ENCODE peak calls at places on chromosomes 2 and 18, in eight cellular contexts. One of them, this sample, is unnamed.
A peak's percentile ranks its signal among the peaks of the same experiment; 100 is the strongest.

GRCh38 chr2:237410949-237411635 is 2.9 kb downstream of the COL6A3 start:
- DNase-seq in heart right ventricle: no peak
- DNase-seq in breast epithelium: no peak
- DNase-seq in naive thymus-derived CD4-positive, alpha-beta T cell: no peak
- DNase-seq in esophagus squamous epithelium: no peak
- DNase-seq in PC-9: no peak
- DNase-seq in CD8-positive, alpha-beta memory T cell: no peak
- DNase-seq in fibroblast of lung: no peak
- DNase-seq in this sample: no peak

GRCh38 chr2:178417916-178418315 is 33.1 kb downstream of the PRKRA start:
- DNase-seq in naive thymus-derived CD4-positive, alpha-beta T cell: no peak
- DNase-seq in esophagus squamous epithelium: no peak
- DNase-seq in PC-9: no peak
- DNase-seq in fibroblast of lung: no peak
- DNase-seq in CD8-positive, alpha-beta memory T cell: no peak
- DNase-seq in breast epithelium: no peak
- DNase-seq in heart right ventricle: no peak
- DNase-seq in this sample: no peak

GRCh38 chr2:198731842-198732421 is 725.8 kb downstream of the SATB2 start:
- DNase-seq in esophagus squamous epithelium: no peak
- DNase-seq in CD8-positive, alpha-beta memory T cell: no peak
- DNase-seq in breast epithelium: no peak
- DNase-seq in PC-9: no peak
- DNase-seq in naive thymus-derived CD4-positive, alpha-beta T cell: no peak
- DNase-seq in heart right ventricle: no peak
- DNase-seq in fibroblast of lung: peak; percentile 15
- DNase-seq in this sample: no peak

GRCh38 chr2:151973901-151974199 is 125.0 kb downstream of the CACNB4 start:
- DNase-seq in heart right ventricle: no peak
- DNase-seq in esophagus squamous epithelium: no peak
- DNase-seq in fibroblast of lung: peak; percentile 65
- DNase-seq in breast epithelium: no peak
- DNase-seq in naive thymus-derived CD4-positive, alpha-beta T cell: no peak
- DNase-seq in PC-9: no peak
- DNase-seq in CD8-positive, alpha-beta memory T cell: no peak
- DNase-seq in this sample: no peak

GRCh38 chr2:221371347-221371746 is 200.8 kb downstream of the EPHA4 start:
- DNase-seq in PC-9: no peak
- DNase-seq in CD8-positive, alpha-beta memory T cell: no peak
- DNase-seq in heart right ventricle: no peak
- DNase-seq in esophagus squamous epithelium: no peak
- DNase-seq in naive thymus-derived CD4-positive, alpha-beta T cell: no peak
- DNase-seq in fibroblast of lung: no peak
- DNase-seq in breast epithelium: no peak
- DNase-seq in this sample: no peak

GRCh38 chr18:59881728-59882685 is 17.8 kb upstream of the PMAIP1 start:
- DNase-seq in naive thymus-derived CD4-positive, alpha-beta T cell: no peak
- DNase-seq in CD8-positive, alpha-beta memory T cell: no peak
- DNase-seq in esophagus squamous epithelium: no peak
- DNase-seq in heart right ventricle: no peak
- DNase-seq in PC-9: peak; percentile 50
- DNase-seq in breast epithelium: no peak
- DNase-seq in fibroblast of lung: peak; percentile 82
- DNase-seq in this sample: no peak

GRCh38 chr2:38127277-38127676 is 51.3 kb upstream of the CYP1B1 start:
- DNase-seq in fibroblast of lung: no peak
- DNase-seq in breast epithelium: no peak
- DNase-seq in CD8-positive, alpha-beta memory T cell: no peak
- DNase-seq in heart right ventricle: no peak
- DNase-seq in esophagus squamous epithelium: no peak
- DNase-seq in naive thymus-derived CD4-positive, alpha-beta T cell: no peak
- DNase-seq in PC-9: no peak
- DNase-seq in this sample: no peak

GRCh38 chr18:37496568-37496967 is 69.0 kb downstream of the CELF4 start:
- DNase-seq in fibroblast of lung: no peak
- DNase-seq in PC-9: no peak
- DNase-seq in esophagus squamous epithelium: no peak
- DNase-seq in CD8-positive, alpha-beta memory T cell: no peak
- DNase-seq in heart right ventricle: no peak
- DNase-seq in naive thymus-derived CD4-positive, alpha-beta T cell: no peak
- DNase-seq in breast epithelium: no peak
- DNase-seq in this sample: no peak

GRCh38 chr2:240236217-240237111 is 96.0 kb upstream of the OTOS start:
- DNase-seq in breast epithelium: peak; percentile 44
- DNase-seq in heart right ventricle: peak; percentile 80
- DNase-seq in fibroblast of lung: no peak
- DNase-seq in naive thymus-derived CD4-positive, alpha-beta T cell: no peak
- DNase-seq in CD8-positive, alpha-beta memory T cell: no peak
- DNase-seq in PC-9: no peak
- DNase-seq in esophagus squamous epithelium: no peak
- DNase-seq in this sample: no peak

GRCh38 chr2:163641986-163642385 is 93.8 kb downstream of the FIGN start:
- DNase-seq in CD8-positive, alpha-beta memory T cell: no peak
- DNase-seq in esophagus squamous epithelium: no peak
- DNase-seq in fibroblast of lung: peak; percentile 50
- DNase-seq in PC-9: no peak
- DNase-seq in breast epithelium: no peak
- DNase-seq in heart right ventricle: no peak
- DNase-seq in naive thymus-derived CD4-positive, alpha-beta T cell: no peak
- DNase-seq in this sample: no peak

GRCh38 chr2:128710242-128710641 is 391.6 kb upstream of the HS6ST1 start:
- DNase-seq in naive thymus-derived CD4-positive, alpha-beta T cell: no peak
- DNase-seq in breast epithelium: no peak
- DNase-seq in heart right ventricle: no peak
- DNase-seq in esophagus squamous epithelium: no peak
- DNase-seq in PC-9: no peak
- DNase-seq in fibroblast of lung: no peak
- DNase-seq in CD8-positive, alpha-beta memory T cell: no peak
- DNase-seq in this sample: no peak

GRCh38 chr2:28717339-28717758 is 34.3 kb upstream of the PPP1CB start:
- DNase-seq in heart right ventricle: peak; percentile 68
- DNase-seq in CD8-positive, alpha-beta memory T cell: no peak
- DNase-seq in breast epithelium: no peak
- DNase-seq in fibroblast of lung: peak; percentile 80
- DNase-seq in PC-9: peak; percentile 60
- DNase-seq in naive thymus-derived CD4-positive, alpha-beta T cell: no peak
- DNase-seq in esophagus squamous epithelium: peak; percentile 23
- DNase-seq in this sample: peak; percentile 47

GRCh38 chr2:232772540-232772939 is 3.8 kb downstream of the KCNJ13 start:
- DNase-seq in CD8-positive, alpha-beta memory T cell: no peak
- DNase-seq in heart right ventricle: no peak
- DNase-seq in PC-9: no peak
- DNase-seq in esophagus squamous epithelium: no peak
- DNase-seq in breast epithelium: no peak
- DNase-seq in fibroblast of lung: no peak
- DNase-seq in naive thymus-derived CD4-positive, alpha-beta T cell: no peak
- DNase-seq in this sample: no peak

GRCh38 chr2:213238753-213239591 is 45.3 kb upstream of the SPAG16 start:
- DNase-seq in fibroblast of lung: peak; percentile 96
- DNase-seq in breast epithelium: no peak
- DNase-seq in esophagus squamous epithelium: no peak
- DNase-seq in CD8-positive, alpha-beta memory T cell: no peak
- DNase-seq in heart right ventricle: no peak
- DNase-seq in PC-9: peak; percentile 56
- DNase-seq in naive thymus-derived CD4-positive, alpha-beta T cell: no peak
- DNase-seq in this sample: no peak

GRCh38 chr2:222304737-222305509 is 6.1 kb upstream of the PAX3 start:
- DNase-seq in naive thymus-derived CD4-positive, alpha-beta T cell: no peak
- DNase-seq in PC-9: no peak
- DNase-seq in CD8-positive, alpha-beta memory T cell: no peak
- DNase-seq in heart right ventricle: no peak
- DNase-seq in esophagus squamous epithelium: no peak
- DNase-seq in fibroblast of lung: no peak
- DNase-seq in breast epithelium: no peak
- DNase-seq in this sample: no peak

GRCh38 chr2:71856709-71857525 is 290.7 kb downstream of the CYP26B1 start:
- DNase-seq in PC-9: peak; percentile 38
- DNase-seq in esophagus squamous epithelium: no peak
- DNase-seq in naive thymus-derived CD4-positive, alpha-beta T cell: no peak
- DNase-seq in heart right ventricle: no peak
- DNase-seq in CD8-positive, alpha-beta memory T cell: no peak
- DNase-seq in breast epithelium: no peak
- DNase-seq in fibroblast of lung: no peak
- DNase-seq in this sample: no peak

GRCh38 chr2:108536133-108536780 is 2.0 kb downstream of the LIMS1 start:
- DNase-seq in fibroblast of lung: peak; percentile 74
- DNase-seq in esophagus squamous epithelium: no peak
- DNase-seq in breast epithelium: no peak
- DNase-seq in heart right ventricle: no peak
- DNase-seq in PC-9: no peak
- DNase-seq in naive thymus-derived CD4-positive, alpha-beta T cell: no peak
- DNase-seq in CD8-positive, alpha-beta memory T cell: no peak
- DNase-seq in this sample: no peak
- H3K4me1 ChIP-seq in fibroblast of lung: peaks cover 14% of the 10 kb centered on the region
- H3K4me1 ChIP-seq in esophagus squamous epithelium: peaks cover 27% of the 10 kb centered on the region
- H3K4me1 ChIP-seq in breast epithelium: peaks cover 3% of the 10 kb centered on the region
- H3K4me1 ChIP-seq in heart right ventricle: peaks cover 40% of the 10 kb centered on the region
- H3K4me1 ChIP-seq in PC-9: peaks cover 15% of the 10 kb centered on the region
- H3K4me1 ChIP-seq in naive thymus-derived CD4-positive, alpha-beta T cell: peaks cover 9% of the 10 kb centered on the region
- H3K4me1 ChIP-seq in CD8-positive, alpha-beta memory T cell: peaks cover 7% of the 10 kb centered on the region
- H3K4me1 ChIP-seq in this sample: peaks cover 26% of the 10 kb centered on the region

GRCh38 chr2:174730530-174731018 is 33.7 kb downstream of the CHRNA1 start:
- DNase-seq in naive thymus-derived CD4-positive, alpha-beta T cell: no peak
- DNase-seq in esophagus squamous epithelium: no peak
- DNase-seq in CD8-positive, alpha-beta memory T cell: no peak
- DNase-seq in PC-9: no peak
- DNase-seq in fibroblast of lung: no peak
- DNase-seq in heart right ventricle: no peak
- DNase-seq in breast epithelium: no peak
- DNase-seq in this sample: no peak

GRCh38 chr2:174728096-174728495 is 36.2 kb downstream of the CHRNA1 start:
- DNase-seq in naive thymus-derived CD4-positive, alpha-beta T cell: no peak
- DNase-seq in heart right ventricle: no peak
- DNase-seq in fibroblast of lung: no peak
- DNase-seq in CD8-positive, alpha-beta memory T cell: no peak
- DNase-seq in esophagus squamous epithelium: no peak
- DNase-seq in breast epithelium: no peak
- DNase-seq in PC-9: no peak
- DNase-seq in this sample: no peak

DNA sequence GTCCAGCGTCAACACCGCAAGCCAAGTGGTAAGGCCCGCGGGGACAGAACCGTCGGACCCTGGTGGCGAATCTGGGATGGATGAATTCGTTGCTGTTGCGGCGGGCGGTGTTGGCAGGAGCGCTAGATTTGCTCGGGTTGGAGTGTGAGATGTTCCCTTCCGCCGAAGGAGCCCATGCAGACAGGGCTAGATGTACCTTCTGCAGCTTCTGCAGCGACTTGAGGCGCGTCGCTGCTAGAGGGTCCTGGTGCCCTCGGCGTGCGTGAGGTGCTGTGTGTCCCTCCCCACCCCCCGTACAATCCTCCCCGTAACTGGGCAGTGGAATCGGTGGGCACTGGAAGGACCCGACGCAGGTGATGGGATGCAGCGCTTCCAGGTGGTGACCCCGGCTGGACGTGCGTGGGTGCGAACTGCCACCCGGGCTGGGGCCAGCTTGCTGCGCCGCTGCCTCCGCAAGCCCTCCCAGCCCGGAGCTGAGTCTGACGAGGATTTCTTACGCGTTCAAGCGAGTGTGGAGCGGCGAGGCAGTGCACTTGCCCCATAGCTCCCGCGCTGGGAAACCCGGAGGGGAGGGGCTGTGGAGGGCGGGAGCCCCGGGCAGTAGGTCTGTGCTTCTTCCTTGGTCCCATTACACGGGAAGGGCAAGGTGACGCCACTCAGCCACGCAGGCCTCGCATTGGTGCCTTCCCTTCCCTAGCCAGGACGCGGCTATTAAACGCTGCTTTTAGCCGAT is 34.3 kb downstream of the CHRNA1 start:
- DNase-seq in esophagus squamous epithelium: no peak
- DNase-seq in breast epithelium: no peak
- DNase-seq in naive thymus-derived CD4-positive, alpha-beta T cell: peak; percentile 46
- DNase-seq in fibroblast of lung: peak; percentile 22
- DNase-seq in PC-9: no peak
- DNase-seq in heart right ventricle: no peak
- DNase-seq in CD8-positive, alpha-beta memory T cell: peak; percentile 13
- DNase-seq in this sample: no peak
- H3K27me3 ChIP-seq in esophagus squamous epithelium: peaks cover 40% of the 10 kb centered on the region
- H3K27me3 ChIP-seq in breast epithelium: peaks cover 21% of the 10 kb centered on the region
- H3K27me3 ChIP-seq in naive thymus-derived CD4-positive, alpha-beta T cell: no peaks in the 10 kb centered on the region
- H3K27me3 ChIP-seq in fibroblast of lung: peaks cover 18% of the 10 kb centered on the region
- H3K27me3 ChIP-seq in PC-9: no peaks in the 10 kb centered on the region
- H3K27me3 ChIP-seq in heart right ventricle: peaks cover 50% of the 10 kb centered on the region
- H3K27me3 ChIP-seq in CD8-positive, alpha-beta memory T cell: peaks cover 5% of the 10 kb centered on the region
- H3K27me3 ChIP-seq in this sample: no peaks in the 10 kb centered on the region

DNA sequence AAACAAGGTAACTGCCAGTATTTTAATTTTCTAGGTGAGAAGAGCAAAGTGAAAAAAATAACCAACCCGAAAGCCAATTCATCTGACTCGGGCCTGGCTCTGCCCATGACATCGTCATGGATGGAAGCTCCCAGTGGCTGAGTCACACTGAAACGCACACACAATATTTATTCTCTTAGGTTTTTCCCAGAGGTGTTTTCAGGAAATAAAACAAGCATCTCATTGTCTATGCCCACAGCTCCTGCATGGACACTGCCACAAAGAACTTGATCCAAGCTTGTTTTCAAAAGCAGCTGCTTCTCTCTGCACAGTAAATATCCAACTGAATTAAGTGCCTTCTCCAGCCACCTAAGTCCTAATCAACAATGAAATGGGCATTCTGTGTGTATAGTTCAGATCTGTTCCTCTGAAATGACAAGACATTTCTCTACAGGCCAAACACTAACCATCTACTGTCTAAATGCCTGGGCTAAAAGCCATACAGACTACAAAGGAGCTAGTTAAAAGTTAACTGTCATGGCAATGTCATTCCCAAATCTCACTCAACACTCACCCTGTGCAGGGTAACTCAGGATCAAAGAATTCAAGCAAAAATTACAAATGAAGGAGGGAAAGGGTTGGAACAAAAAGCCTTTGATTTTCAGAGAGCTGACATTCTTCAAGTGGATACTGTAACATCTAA is 62.9 kb downstream of the RPL31 start:
- DNase-seq in CD8-positive, alpha-beta memory T cell: no peak
- DNase-seq in fibroblast of lung: peak; percentile 35
- DNase-seq in breast epithelium: no peak
- DNase-seq in heart right ventricle: no peak
- DNase-seq in PC-9: peak; percentile 34
- DNase-seq in naive thymus-derived CD4-positive, alpha-beta T cell: no peak
- DNase-seq in esophagus squamous epithelium: no peak
- DNase-seq in this sample: no peak
- H3K27ac ChIP-seq in CD8-positive, alpha-beta memory T cell: no peak overlapping the region
- H3K27ac ChIP-seq in fibroblast of lung: peak overlapping the region; percentile 34
- H3K27ac ChIP-seq in breast epithelium: peak overlapping the region; percentile 76
- H3K27ac ChIP-seq in heart right ventricle: peak overlapping the region; percentile 34
- H3K27ac ChIP-seq in PC-9: peak overlapping the region; percentile 66
- H3K27ac ChIP-seq in naive thymus-derived CD4-positive, alpha-beta T cell: no peak overlapping the region
- H3K27ac ChIP-seq in esophagus squamous epithelium: peak overlapping the region; percentile 40
- H3K27ac ChIP-seq in this sample: no peak overlapping the region

GRCh38 chr2:43070676-43071491 is 155.5 kb downstream of the ZFP36L2 start:
- DNase-seq in naive thymus-derived CD4-positive, alpha-beta T cell: no peak
- DNase-seq in esophagus squamous epithelium: no peak
- DNase-seq in heart right ventricle: peak; percentile 30
- DNase-seq in PC-9: no peak
- DNase-seq in fibroblast of lung: no peak
- DNase-seq in breast epithelium: peak; percentile 49
- DNase-seq in CD8-positive, alpha-beta memory T cell: no peak
- DNase-seq in this sample: no peak
- H3K4me1 ChIP-seq in naive thymus-derived CD4-positive, alpha-beta T cell: no peaks in the 10 kb centered on the region
- H3K4me1 ChIP-seq in esophagus squamous epithelium: peaks cover 41% of the 10 kb centered on the region
- H3K4me1 ChIP-seq in heart right ventricle: peaks cover 55% of the 10 kb centered on the region
- H3K4me1 ChIP-seq in PC-9: peaks cover 93% of the 10 kb centered on the region
- H3K4me1 ChIP-seq in fibroblast of lung: peaks cover 48% of the 10 kb centered on the region
- H3K4me1 ChIP-seq in breast epithelium: peaks cover 41% of the 10 kb centered on the region
- H3K4me1 ChIP-seq in CD8-positive, alpha-beta memory T cell: no peaks in the 10 kb centered on the region
- H3K4me1 ChIP-seq in this sample: peaks cover 46% of the 10 kb centered on the region

GRCh38 chr2:176105078-176105726 is 1.9 kb upstream of the HOXD11 start:
- DNase-seq in heart right ventricle: no peak
- DNase-seq in naive thymus-derived CD4-positive, alpha-beta T cell: no peak
- DNase-seq in CD8-positive, alpha-beta memory T cell: no peak
- DNase-seq in PC-9: no peak
- DNase-seq in breast epithelium: no peak
- DNase-seq in esophagus squamous epithelium: no peak
- DNase-seq in fibroblast of lung: no peak
- DNase-seq in this sample: no peak
- H3K27me3 ChIP-seq in heart right ventricle: peaks cover 98% of the 10 kb centered on the region
- H3K27me3 ChIP-seq in naive thymus-derived CD4-positive, alpha-beta T cell: peaks cover 63% of the 10 kb centered on the region
- H3K27me3 ChIP-seq in CD8-positive, alpha-beta memory T cell: peaks cover 78% of the 10 kb centered on the region
- H3K27me3 ChIP-seq in PC-9: peaks cover 27% of the 10 kb centered on the region
- H3K27me3 ChIP-seq in breast epithelium: peaks cover 98% of the 10 kb centered on the region
- H3K27me3 ChIP-seq in esophagus squamous epithelium: peaks cover 100% of the 10 kb centered on the region
- H3K27me3 ChIP-seq in fibroblast of lung: peaks cover 78% of the 10 kb centered on the region
- H3K27me3 ChIP-seq in this sample: peaks cover 52% of the 10 kb centered on the region

This sample was measured in thoracic aorta.